ENCODE peak calls at places on chromosome 7, in six cellular contexts. R is GM23338, D is cardiac muscle cell, I is astrocyte, U is body of pancreas, F is Caco-2. P is an unnamed sample. For H3K4me1, the result is how much of the 10 kb centered on the place peaks cover.

GRCh38 chr7:521221-522070 is 1.8 kb upstream of the PDGFA start:
- DNase-seq in R (no peak), F (no peak), I (no peak), D (peak), U (peak), P (peak)

GRCh38 chr7:149729983-149730801 is 43.2 kb downstream of the ZNF467 start:
- DNase-seq in F (no peak), R (no peak), I (no peak), U (peak), D (no peak), P (peak)

GRCh38 chr7:70325509-70326101 is 727.3 kb downstream of the AUTS2 start:
- DNase-seq in I (peak), R (no peak), U (no peak), D (no peak), F (no peak), P (no peak)

GRCh38 chr7:30927559-30927958 is 15.9 kb downstream of the AQP1 start:
- DNase-seq in D (no peak), F (no peak), R (no peak), U (peak), I (no peak), P (peak)

GRCh38 chr7:3215624-3216585 is 85.1 kb upstream of the SDK1 start:
- DNase-seq in U (no peak), I (no peak), D (no peak), F (no peak), R (no peak), P (no peak)

GRCh38 chr7:91357929-91358328 is 93.7 kb downstream of the FZD1 start:
- DNase-seq in R (no peak), I (no peak), F (no peak), U (no peak), D (no peak), P (no peak)

GRCh38 chr7:4709187-4709586 is 27.1 kb downstream of the FOXK1 start:
- DNase-seq in F (no peak), I (no peak), R (peak), U (no peak), D (no peak), P (no peak)

GRCh38 chr7:144817001-144817400 is 18.9 kb downstream of the TPK1 start:
- DNase-seq in I (no peak), R (no peak), F (no peak), D (no peak), U (no peak), P (no peak)

GRCh38 chr7:118104812-118105441 is 79.0 kb upstream of the LSM8 start:
- DNase-seq in F (no peak), R (peak), U (no peak), I (peak), D (peak), P (no peak)

GRCh38 chr7:148708026-148708685 is 9.5 kb downstream of the CUL1 start:
- DNase-seq in F (no peak), U (no peak), R (no peak), I (no peak), D (peak), P (no peak)

GRCh38 chr7:106485031-106485551 is 175.9 kb downstream of the CCDC71L start:
- DNase-seq in R (no peak), I (peak), D (no peak), F (no peak), U (no peak), P (no peak)

GRCh38 chr7:151821226-151821625 is 55.7 kb downstream of the PRKAG2 start:
- DNase-seq in R (no peak), F (no peak), U (no peak), I (no peak), D (no peak), P (no peak)

GRCh38 chr7:90777075-90777864 is 181.1 kb downstream of the CDK14 start:
- DNase-seq in U (no peak), R (no peak), I (no peak), F (no peak), D (no peak), P (no peak)

GRCh38 chr7:130069179-130069977 is 956 bp upstream of the KLHDC10 start:
- DNase-seq in I (no peak), D (no peak), U (peak), R (no peak), F (no peak), P (no peak)

GRCh38 chr7:107856806-107857540 is 34.0 kb upstream of the DLD start:
- DNase-seq in R (no peak), U (no peak), I (peak), D (no peak), F (no peak), P (no peak)

GRCh38 chr7:38060116-38060515 is 117.9 kb upstream of the STARD3NL start:
- DNase-seq in F (no peak), I (no peak), D (no peak), R (no peak), U (no peak), P (no peak)

GRCh38 chr7:100642534-100642907 is 1.2 kb upstream of the TFR2 start:
- DNase-seq in U (no peak), I (no peak), F (no peak), D (no peak), R (peak), P (no peak)

GRCh38 chr7:7521259-7521658 is 14.4 kb downstream of the COL28A1 start:
- DNase-seq in D (no peak), I (no peak), F (no peak), U (no peak), R (no peak), P (no peak)

GRCh38 chr7:145398758-145399157 is 562.9 kb upstream of the TPK1 start:
- DNase-seq in D (no peak), I (no peak), F (no peak), U (no peak), R (no peak), P (no peak)

GRCh38 chr7:139721417-139721816 is 56.4 kb downstream of the HIPK2 start:
- DNase-seq in U (no peak), R (no peak), I (no peak), D (no peak), F (no peak), P (no peak)

GRCh38 chr7:12490105-12490688 is 80.3 kb upstream of the SCIN start:
- DNase-seq in I (peak), F (no peak), U (no peak), D (peak), R (peak), P (no peak)

GRCh38 chr7:30019387-30019786 is 7.1 kb downstream of the FKBP14 start:
- DNase-seq in F (no peak), R (no peak), U (no peak), D (no peak), I (no peak), P (no peak)

GRCh38 chr7:113945018-113945938 is 26.5 kb upstream of the PPP1R3A start:
- DNase-seq in D (peak), F (no peak), R (no peak), I (no peak), U (no peak), P (no peak)

GRCh38 chr7:72409638-72410015 is 2.5 kb downstream of the CALN1 start:
- DNase-seq in D (no peak), R (no peak), I (no peak), U (no peak), F (no peak), P (no peak)

GRCh38 chr7:107995184-107996071 is 7.5 kb downstream of the LAMB1 start:
- DNase-seq in F (peak), U (no peak), D (peak), I (peak), R (peak), P (no peak)

GRCh38 chr7:158143196-158144120 is 444.2 kb downstream of the PTPRN2 start:
- DNase-seq in D (no peak), I (no peak), U (no peak), F (no peak), R (no peak), P (no peak)

GRCh38 chr7:52211930-52212329 is 823.5 kb upstream of the POM121L12 start:
- DNase-seq in I (no peak), D (no peak), F (no peak), U (no peak), R (no peak), P (no peak)

GRCh38 chr7:113366122-113366521 is 247.8 kb upstream of the SMIM30 start:
- DNase-seq in R (peak), I (no peak), F (no peak), D (no peak), U (no peak), P (no peak)

GRCh38 chr7:92702535-92702934 is 112.3 kb upstream of the FAM133B start:
- DNase-seq in D (no peak), I (no peak), R (no peak), U (no peak), F (no peak), P (no peak)

GRCh38 chr7:598899-599298 is 79.3 kb upstream of the PDGFA start:
- DNase-seq in R (no peak), D (no peak), I (no peak), U (no peak), F (no peak), P (no peak)

GRCh38 chr7:32761451-32762320 is 129.9 kb downstream of the KBTBD2 start:
- DNase-seq in R (peak), I (no peak), U (no peak), F (no peak), D (no peak), P (no peak)

GRCh38 chr7:151570366-151570915 is 50.7 kb upstream of the RHEB start:
- DNase-seq in I (no peak), U (no peak), F (no peak), D (no peak), R (no peak), P (no peak)

GRCh38 chr7:21086688-21087087 is 300.0 kb upstream of the SP8 start:
- DNase-seq in F (no peak), I (peak), D (no peak), U (peak), R (no peak), P (no peak)

GRCh38 chr7:46459942-46460341 is 538.9 kb upstream of the IGFBP3 start:
- DNase-seq in R (no peak), F (no peak), D (no peak), U (no peak), I (no peak), P (no peak)

GRCh38 chr7:122974229-122974628 is 21.3 kb downstream of the TAS2R16 start:
- DNase-seq in R (peak), U (no peak), F (no peak), D (no peak), I (no peak), P (no peak)

GRCh38 chr7:76397409-76398183 is 11.9 kb downstream of the SSC4D start:
- DNase-seq in U (peak), R (peak), F (peak), D (peak), I (peak), P (peak)
- H3K4me3 ChIP-seq in U (peak), R (peak), F (peak), D (no peak), I (peak), P (peak)

DNA sequence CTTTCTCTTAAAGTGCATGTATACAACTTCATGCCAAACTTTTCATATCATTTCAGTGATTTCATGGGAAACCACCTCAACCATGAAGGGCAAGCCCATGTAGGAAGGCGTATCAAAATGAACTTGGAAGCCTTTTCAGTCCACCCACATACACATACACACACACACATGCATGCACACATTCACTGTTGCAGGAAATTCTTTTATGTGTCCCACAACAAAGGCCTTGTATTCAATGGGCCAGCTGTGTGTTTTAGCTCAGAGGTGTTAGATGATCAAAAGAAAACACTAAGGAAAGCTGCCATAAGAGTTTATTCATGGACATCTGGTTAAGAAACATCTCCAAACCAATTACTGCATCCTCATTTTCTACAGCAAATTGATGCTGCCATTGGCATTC is 74.5 kb upstream of the STK17A start:
- DNase-seq in D (no peak), I (no peak), R (no peak), F (no peak), U (no peak), P (no peak)
- H3K4me1 ChIP-seq in D (under half), I (under half), R (under half), F (under half), U (under half), P (under half)

DNA sequence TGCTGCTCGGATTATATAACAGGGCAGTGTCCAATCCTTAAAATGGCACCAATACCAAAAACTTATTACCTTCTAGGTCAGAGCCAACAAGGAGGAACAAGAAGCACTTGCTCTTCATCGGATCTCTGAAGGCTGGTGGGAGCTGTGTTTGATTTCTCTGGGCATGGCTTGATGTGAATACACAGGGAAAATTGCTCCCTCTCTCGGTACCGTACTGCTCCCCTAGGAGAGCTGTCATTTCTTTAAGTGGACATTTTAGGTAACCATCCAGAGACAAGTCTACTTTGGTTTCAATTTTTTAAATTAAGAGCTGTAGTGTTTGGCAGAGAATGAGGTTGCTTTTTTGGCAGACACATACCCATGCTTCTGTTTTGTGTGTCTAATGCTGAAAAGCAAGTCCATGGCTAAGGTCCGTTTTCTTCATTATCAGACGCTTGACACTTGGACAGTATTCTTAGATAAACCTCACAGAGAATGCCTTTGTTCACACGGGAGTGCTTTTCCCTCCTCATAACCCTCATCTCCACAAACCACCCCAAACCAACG is 61.2 kb upstream of the TRIL start:
- DNase-seq in F (no peak), R (no peak), I (no peak), U (no peak), D (no peak), P (no peak)
- TF ChIP-seq CTCF in F (no peak), R (peak), I (no peak), U (no peak), D (peak), P (no peak)

GRCh38 chr7:27245798-27246691 is 3.4 kb downstream of the EVX1 start:
- DNase-seq in U (no peak), F (no peak), I (no peak), R (peak), D (no peak), P (no peak)
- H3K4me3 ChIP-seq in U (no peak), F (no peak), I (no peak), R (peak), D (peak), P (no peak)

GRCh38 chr7:88321694-88322093 is 15.0 kb upstream of the STEAP4 start:
- DNase-seq in D (no peak), R (no peak), U (no peak), I (no peak), F (no peak), P (no peak)

GRCh38 chr7:88317422-88317821 is 10.7 kb upstream of the STEAP4 start:
- DNase-seq in R (no peak), U (no peak), F (no peak), I (no peak), D (no peak), P (no peak)

GRCh38 chr7:88315532-88315931 is 8.8 kb upstream of the STEAP4 start:
- DNase-seq in R (no peak), I (no peak), U (no peak), F (no peak), D (no peak), P (no peak)

GRCh38 chr7:88322151-88322550 is 15.5 kb upstream of the STEAP4 start:
- DNase-seq in D (no peak), I (no peak), F (no peak), U (no peak), R (no peak), P (no peak)

DNA sequence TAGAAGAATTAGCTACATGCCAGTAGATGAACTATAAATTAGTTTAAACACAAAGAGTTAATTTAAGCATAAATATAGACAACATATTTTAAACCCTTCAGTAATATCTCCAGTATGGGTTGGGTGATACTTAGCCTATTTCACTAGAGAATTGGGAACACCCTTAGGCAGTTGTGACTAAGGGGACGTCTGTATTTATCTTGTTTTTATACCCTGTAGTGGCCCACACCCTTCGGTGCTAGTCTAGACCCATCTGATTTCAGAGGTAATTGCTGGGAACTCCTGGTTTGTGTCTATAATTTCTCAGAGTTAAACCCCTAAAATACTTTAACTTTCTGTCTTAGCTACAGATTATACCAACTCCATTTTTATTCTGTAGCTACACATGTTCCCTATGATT is 11.5 kb upstream of the STEAP4 start:
- DNase-seq in D (no peak), U (no peak), R (no peak), I (no peak), F (no peak), P (no peak)
- H3K4me1 ChIP-seq in D (under half), U (under half), R (under half), I (under half), F (under half), P (under half)

P was measured in upper lobe of right lung.